ENCODE peak calls at places on chromosomes 11 and 22, in eight cellular contexts. One of them, this sample, is unnamed.

GRCh38 chr22:38203090-38203810 is 1.5 kb downstream of the MAFF start:
- DNase-seq in GM20000: peak; percentile 66
- DNase-seq in fibroblast of lung: peak; percentile 33
- DNase-seq in lower leg skin: peak; percentile 65
- DNase-seq in sigmoid colon: peak; percentile 81
- DNase-seq in tibial nerve: no peak
- DNase-seq in AG09309: no peak
- DNase-seq in neural crest cell: no peak
- DNase-seq in this sample: no peak

GRCh38 chr11:68027667-68028066 is 2.8 kb upstream of the NDUFS8 start:
- DNase-seq in neural crest cell: no peak
- DNase-seq in lower leg skin: no peak
- DNase-seq in GM20000: no peak
- DNase-seq in sigmoid colon: no peak
- DNase-seq in fibroblast of lung: no peak
- DNase-seq in AG09309: no peak
- DNase-seq in tibial nerve: no peak
- DNase-seq in this sample: no peak

GRCh38 chr11:43802509-43802908 is 78.1 kb upstream of the ALKBH3 start:
- DNase-seq in GM20000: no peak
- DNase-seq in sigmoid colon: no peak
- DNase-seq in fibroblast of lung: no peak
- DNase-seq in tibial nerve: no peak
- DNase-seq in AG09309: no peak
- DNase-seq in lower leg skin: no peak
- DNase-seq in neural crest cell: no peak
- DNase-seq in this sample: no peak

GRCh38 chr11:31625868-31626267 is 116.3 kb downstream of the ELP4 start:
- DNase-seq in sigmoid colon: no peak
- DNase-seq in fibroblast of lung: no peak
- DNase-seq in lower leg skin: no peak
- DNase-seq in AG09309: no peak
- DNase-seq in neural crest cell: no peak
- DNase-seq in GM20000: no peak
- DNase-seq in tibial nerve: no peak
- DNase-seq in this sample: no peak

GRCh38 chr11:61777234-61778090 is 14.9 kb downstream of the TMEM258 start:
- DNase-seq in tibial nerve: peak; percentile 21
- DNase-seq in fibroblast of lung: peak; percentile 11
- DNase-seq in lower leg skin: no peak
- DNase-seq in sigmoid colon: no peak
- DNase-seq in AG09309: no peak
- DNase-seq in neural crest cell: no peak
- DNase-seq in GM20000: peak; percentile 74
- DNase-seq in this sample: peak; percentile 64

GRCh38 chr11:20729597-20730095 is 60.3 kb downstream of the NELL1 start:
- DNase-seq in lower leg skin: no peak
- DNase-seq in AG09309: no peak
- DNase-seq in tibial nerve: no peak
- DNase-seq in GM20000: no peak
- DNase-seq in neural crest cell: no peak
- DNase-seq in fibroblast of lung: no peak
- DNase-seq in sigmoid colon: no peak
- DNase-seq in this sample: no peak

GRCh38 chr11:25838918-25839611 is 492.9 kb upstream of the ANO3 start:
- DNase-seq in fibroblast of lung: no peak
- DNase-seq in AG09309: no peak
- DNase-seq in lower leg skin: no peak
- DNase-seq in neural crest cell: no peak
- DNase-seq in GM20000: no peak
- DNase-seq in tibial nerve: no peak
- DNase-seq in sigmoid colon: no peak
- DNase-seq in this sample: no peak

GRCh38 chr22:48242461-48242864 is 1480.0 kb downstream of the TBC1D22A start:
- DNase-seq in AG09309: no peak
- DNase-seq in neural crest cell: no peak
- DNase-seq in tibial nerve: no peak
- DNase-seq in GM20000: no peak
- DNase-seq in lower leg skin: no peak
- DNase-seq in fibroblast of lung: no peak
- DNase-seq in sigmoid colon: no peak
- DNase-seq in this sample: no peak

GRCh38 chr11:124612045-124612444 is 817 bp downstream of the PANX3 start:
- DNase-seq in GM20000: peak; percentile 15
- DNase-seq in lower leg skin: no peak
- DNase-seq in tibial nerve: no peak
- DNase-seq in fibroblast of lung: no peak
- DNase-seq in neural crest cell: no peak
- DNase-seq in AG09309: no peak
- DNase-seq in sigmoid colon: no peak
- DNase-seq in this sample: no peak

GRCh38 chr11:76835928-76836612 is 24.6 kb upstream of the ACER3 start:
- DNase-seq in GM20000: no peak
- DNase-seq in tibial nerve: peak; percentile 36
- DNase-seq in lower leg skin: peak; percentile 73
- DNase-seq in neural crest cell: no peak
- DNase-seq in sigmoid colon: no peak
- DNase-seq in AG09309: peak; percentile 76
- DNase-seq in fibroblast of lung: peak; percentile 67
- DNase-seq in this sample: no peak

GRCh38 chr11:128039140-128040021 is 548.0 kb downstream of the ETS1 start:
- DNase-seq in tibial nerve: peak; percentile 33
- DNase-seq in fibroblast of lung: peak; percentile 98
- DNase-seq in neural crest cell: no peak
- DNase-seq in sigmoid colon: no peak
- DNase-seq in GM20000: no peak
- DNase-seq in AG09309: peak; percentile 92
- DNase-seq in lower leg skin: peak; percentile 71
- DNase-seq in this sample: peak; percentile 63

GRCh38 chr22:48682517-48682916 is 1145.2 kb downstream of the BRD1 start:
- DNase-seq in sigmoid colon: no peak
- DNase-seq in lower leg skin: no peak
- DNase-seq in fibroblast of lung: no peak
- DNase-seq in neural crest cell: no peak
- DNase-seq in AG09309: no peak
- DNase-seq in GM20000: no peak
- DNase-seq in tibial nerve: no peak
- DNase-seq in this sample: no peak

GRCh38 chr22:39298194-39298987 is 21.0 kb downstream of the RPL3 start:
- DNase-seq in fibroblast of lung: no peak
- DNase-seq in AG09309: no peak
- DNase-seq in GM20000: no peak
- DNase-seq in sigmoid colon: no peak
- DNase-seq in neural crest cell: no peak
- DNase-seq in tibial nerve: no peak
- DNase-seq in lower leg skin: no peak
- DNase-seq in this sample: no peak

GRCh38 chr11:78465169-78465942 is 47.7 kb upstream of the GAB2 start:
- DNase-seq in sigmoid colon: no peak
- DNase-seq in fibroblast of lung: no peak
- DNase-seq in neural crest cell: no peak
- DNase-seq in GM20000: peak; percentile 81
- DNase-seq in tibial nerve: no peak
- DNase-seq in lower leg skin: no peak
- DNase-seq in AG09309: no peak
- DNase-seq in this sample: peak; percentile 41

GRCh38 chr22:19543970-19544708 is 19.9 kb upstream of the CLDN5 start:
- DNase-seq in neural crest cell: no peak
- DNase-seq in AG09309: no peak
- DNase-seq in GM20000: no peak
- DNase-seq in fibroblast of lung: no peak
- DNase-seq in sigmoid colon: no peak
- DNase-seq in tibial nerve: no peak
- DNase-seq in lower leg skin: no peak
- DNase-seq in this sample: no peak

GRCh38 chr11:68313574-68314202 is 1.3 kb downstream of the LRP5 start:
- DNase-seq in tibial nerve: no peak
- DNase-seq in fibroblast of lung: peak; percentile 39
- DNase-seq in GM20000: no peak
- DNase-seq in sigmoid colon: no peak
- DNase-seq in neural crest cell: no peak
- DNase-seq in lower leg skin: no peak
- DNase-seq in AG09309: no peak
- DNase-seq in this sample: no peak

GRCh38 chr11:105636496-105636895 is 26.6 kb downstream of the GRIA4 start:
- DNase-seq in fibroblast of lung: no peak
- DNase-seq in tibial nerve: no peak
- DNase-seq in GM20000: no peak
- DNase-seq in lower leg skin: no peak
- DNase-seq in AG09309: no peak
- DNase-seq in neural crest cell: no peak
- DNase-seq in sigmoid colon: no peak
- DNase-seq in this sample: no peak

GRCh38 chr22:46649176-46650077 is 29.2 kb downstream of the GRAMD4 start:
- DNase-seq in neural crest cell: no peak
- DNase-seq in lower leg skin: no peak
- DNase-seq in fibroblast of lung: no peak
- DNase-seq in tibial nerve: no peak
- DNase-seq in AG09309: no peak
- DNase-seq in sigmoid colon: no peak
- DNase-seq in GM20000: no peak
- DNase-seq in this sample: no peak

GRCh38 chr11:35511666-35512065 is 13.8 kb downstream of the PAMR1 start:
- DNase-seq in GM20000: no peak
- DNase-seq in AG09309: peak; percentile 57
- DNase-seq in fibroblast of lung: peak; percentile 91
- DNase-seq in tibial nerve: no peak
- DNase-seq in lower leg skin: no peak
- DNase-seq in sigmoid colon: no peak
- DNase-seq in neural crest cell: no peak
- DNase-seq in this sample: no peak

GRCh38 chr11:40514124-40514523 is 945.3 kb downstream of the LRRC4C start:
- DNase-seq in sigmoid colon: no peak
- DNase-seq in lower leg skin: no peak
- DNase-seq in GM20000: no peak
- DNase-seq in fibroblast of lung: peak; percentile 18
- DNase-seq in tibial nerve: no peak
- DNase-seq in neural crest cell: no peak
- DNase-seq in AG09309: no peak
- DNase-seq in this sample: no peak

GRCh38 chr11:103619480-103619879 is 417.0 kb upstream of the DDI1 start:
- DNase-seq in lower leg skin: no peak
- DNase-seq in sigmoid colon: no peak
- DNase-seq in tibial nerve: no peak
- DNase-seq in neural crest cell: no peak
- DNase-seq in fibroblast of lung: no peak
- DNase-seq in GM20000: no peak
- DNase-seq in AG09309: no peak
- DNase-seq in this sample: no peak

GRCh38 chr11:93143800-93144199 is 54.0 kb downstream of the SLC36A4 start:
- DNase-seq in neural crest cell: no peak
- DNase-seq in lower leg skin: no peak
- DNase-seq in AG09309: no peak
- DNase-seq in tibial nerve: no peak
- DNase-seq in sigmoid colon: no peak
- DNase-seq in GM20000: peak; percentile 8
- DNase-seq in fibroblast of lung: peak; percentile 6
- DNase-seq in this sample: no peak

GRCh38 chr11:35814720-35815305 is 129.0 kb upstream of the LDLRAD3 start:
- DNase-seq in tibial nerve: no peak
- DNase-seq in AG09309: no peak
- DNase-seq in neural crest cell: no peak
- DNase-seq in lower leg skin: no peak
- DNase-seq in fibroblast of lung: no peak
- DNase-seq in sigmoid colon: no peak
- DNase-seq in GM20000: no peak
- DNase-seq in this sample: no peak

DNA sequence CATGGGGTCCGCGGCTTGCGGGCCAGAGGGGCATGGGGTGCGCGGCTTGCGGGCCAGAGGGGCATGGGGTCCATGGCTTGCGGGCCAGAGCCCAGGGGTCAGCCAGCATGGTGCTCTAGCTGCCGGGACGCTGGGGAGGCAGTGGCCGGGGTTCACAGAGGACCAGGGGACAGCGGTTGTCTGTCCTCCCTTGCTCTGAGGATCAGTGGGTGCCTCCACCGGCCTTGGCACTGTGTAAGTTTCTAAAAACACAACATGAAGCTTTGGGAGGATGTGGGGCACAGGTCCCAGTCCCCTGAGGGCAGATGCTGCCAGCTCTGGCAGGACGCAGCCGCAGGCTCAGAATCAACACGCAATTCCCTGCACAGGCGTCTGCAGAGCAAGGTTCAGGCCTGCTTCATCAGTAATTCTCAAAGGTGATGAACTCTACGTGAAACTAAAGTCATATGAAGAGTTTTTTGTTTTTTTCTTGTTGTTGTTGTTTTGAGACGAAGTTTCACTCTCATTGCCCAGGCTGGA is 3.0 kb downstream of the MLC1 start:
- DNase-seq in neural crest cell: no peak
- DNase-seq in GM20000: no peak
- DNase-seq in fibroblast of lung: no peak
- DNase-seq in lower leg skin: no peak
- DNase-seq in tibial nerve: no peak
- DNase-seq in sigmoid colon: no peak
- DNase-seq in AG09309: no peak
- DNase-seq in this sample: no peak
- TF ChIP-seq CTCF in neural crest cell: no peak
- TF ChIP-seq CTCF in GM20000: no peak
- TF ChIP-seq CTCF in fibroblast of lung: no peak
- TF ChIP-seq CTCF in lower leg skin: no peak
- TF ChIP-seq CTCF in tibial nerve: no peak
- TF ChIP-seq CTCF in sigmoid colon: no peak
- TF ChIP-seq CTCF in AG09309: no peak
- TF ChIP-seq CTCF in this sample: no peak

GRCh38 chr11:96264364-96264763 is 78.6 kb downstream of the MAML2 start:
- DNase-seq in GM20000: no peak
- DNase-seq in fibroblast of lung: peak; percentile 33
- DNase-seq in sigmoid colon: no peak
- DNase-seq in AG09309: no peak
- DNase-seq in lower leg skin: no peak
- DNase-seq in tibial nerve: no peak
- DNase-seq in neural crest cell: no peak
- DNase-seq in this sample: no peak
- TF ChIP-seq CTCF in GM20000: no peak
- TF ChIP-seq CTCF in fibroblast of lung: no peak
- TF ChIP-seq CTCF in sigmoid colon: no peak
- TF ChIP-seq CTCF in AG09309: no peak
- TF ChIP-seq CTCF in lower leg skin: no peak
- TF ChIP-seq CTCF in tibial nerve: no peak
- TF ChIP-seq CTCF in neural crest cell: no peak
- TF ChIP-seq CTCF in this sample: no peak

GRCh38 chr11:13701506-13701905 is 33.0 kb downstream of the FAR1 start:
- DNase-seq in tibial nerve: no peak
- DNase-seq in fibroblast of lung: no peak
- DNase-seq in lower leg skin: no peak
- DNase-seq in GM20000: no peak
- DNase-seq in neural crest cell: no peak
- DNase-seq in AG09309: no peak
- DNase-seq in sigmoid colon: no peak
- DNase-seq in this sample: no peak
- TF ChIP-seq CTCF in tibial nerve: no peak
- TF ChIP-seq CTCF in fibroblast of lung: no peak
- TF ChIP-seq CTCF in lower leg skin: no peak
- TF ChIP-seq CTCF in GM20000: no peak
- TF ChIP-seq CTCF in neural crest cell: no peak
- TF ChIP-seq CTCF in AG09309: no peak
- TF ChIP-seq CTCF in sigmoid colon: no peak
- TF ChIP-seq CTCF in this sample: no peak

DNA sequence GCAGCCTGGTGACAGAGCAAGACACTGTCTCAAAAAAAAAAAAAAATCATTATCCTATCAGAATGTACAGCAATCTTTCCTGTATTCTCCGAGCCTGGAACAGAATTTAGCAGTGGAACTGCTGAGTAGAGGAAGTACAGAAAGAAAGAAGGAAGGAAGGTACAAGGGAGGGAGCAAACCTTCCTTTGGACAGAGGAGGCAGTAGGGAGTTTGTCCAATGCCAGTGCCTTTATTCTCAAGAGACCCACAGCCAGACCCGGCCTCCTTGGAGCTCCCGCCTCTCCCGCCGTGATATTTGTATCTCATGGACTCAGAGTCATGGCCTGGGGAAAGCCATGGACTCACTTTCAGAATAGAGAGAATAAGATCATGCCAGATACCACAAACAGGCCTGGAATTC is 37.7 kb upstream of the LRRC55 start:
- DNase-seq in fibroblast of lung: no peak
- DNase-seq in tibial nerve: no peak
- DNase-seq in sigmoid colon: no peak
- DNase-seq in neural crest cell: no peak
- DNase-seq in GM20000: no peak
- DNase-seq in lower leg skin: no peak
- DNase-seq in AG09309: no peak
- DNase-seq in this sample: no peak
- TF ChIP-seq CTCF in fibroblast of lung: no peak
- TF ChIP-seq CTCF in tibial nerve: no peak
- TF ChIP-seq CTCF in sigmoid colon: no peak
- TF ChIP-seq CTCF in neural crest cell: no peak
- TF ChIP-seq CTCF in GM20000: no peak
- TF ChIP-seq CTCF in lower leg skin: no peak
- TF ChIP-seq CTCF in AG09309: no peak
- TF ChIP-seq CTCF in this sample: no peak

This sample was measured in natural killer cell.